ENCODE peak calls at places on chromosomes 7 and 10, in seven cellular contexts. F, L, K, X, R, A and I are unnamed samples.

GRCh38 chr10:114987995-114988394 is 50.0 kb downstream of the TRUB1 start:
- DNase-seq in R (no peak), F (no peak), A (no peak), K (no peak), X (no peak), L (no peak), I (no peak)

GRCh38 chr10:18737236-18737635 is 78.0 kb downstream of the ARL5B start:
- DNase-seq in A (no peak), L (no peak), K (no peak), X (no peak), F (no peak), R (no peak), I (no peak)

GRCh38 chr10:6699336-6699735 is 119.3 kb upstream of the PRKCQ start:
- DNase-seq in A (no peak), K (no peak), R (no peak), X (no peak), L (no peak), F (no peak), I (no peak)

GRCh38 chr7:128100225-128100948 is 69.2 kb upstream of the LRRC4 start:
- DNase-seq in R (no peak), X (no peak), L (no peak), A (no peak), F (no peak), K (no peak), I (no peak)

GRCh38 chr7:35366167-35367155 is 112.6 kb upstream of the TBX20 start:
- DNase-seq in F (no peak), R (no peak), K (no peak), L (peak; percentile 45), A (no peak), X (no peak), I (no peak)

GRCh38 chr7:66974986-66975590 is 20.3 kb downstream of the SBDS start:
- DNase-seq in X (no peak), A (no peak), F (no peak), K (no peak), L (no peak), R (peak; percentile 39), I (no peak)

GRCh38 chr10:32379314-32379949 is 32.5 kb upstream of the EPC1 start:
- DNase-seq in L (peak; percentile 51), R (no peak), A (no peak), X (no peak), K (no peak), F (peak; percentile 73), I (no peak)

GRCh38 chr7:34133983-34134782 is 228.8 kb downstream of the BMPER start:
- DNase-seq in A (no peak), R (peak; percentile 74), K (no peak), F (peak; percentile 10), X (peak; percentile 55), L (peak; percentile 86), I (no peak)

GRCh38 chr10:23155166-23155565 is 36.9 kb upstream of the PTF1A start:
- DNase-seq in F (no peak), R (no peak), A (no peak), L (no peak), K (no peak), X (no peak), I (no peak)

GRCh38 chr7:116715087-116715486 is 43.1 kb downstream of the MET start:
- DNase-seq in L (no peak), K (no peak), A (no peak), R (no peak), X (no peak), F (no peak), I (no peak)

GRCh38 chr7:3025616-3026015 is 18.1 kb downstream of the CARD11 start:
- DNase-seq in F (no peak), L (no peak), A (no peak), R (no peak), X (no peak), K (no peak), I (no peak)

GRCh38 chr7:101590663-101591435 is 38.2 kb downstream of the MYL10 start:
- DNase-seq in X (no peak), A (no peak), R (no peak), K (no peak), F (no peak), L (no peak), I (no peak)

GRCh38 chr7:73703985-73704639 is 15.4 kb downstream of the STX1A start:
- DNase-seq in K (no peak), A (peak; percentile 32), R (peak; percentile 87), X (peak; percentile 35), F (peak; percentile 19), L (peak; percentile 95), I (no peak)

GRCh38 chr7:98286093-98286525 is 4.6 kb downstream of the BRI3 start:
- DNase-seq in L (no peak), A (no peak), R (peak; percentile 84), X (peak; percentile 83), K (peak; percentile 94), F (no peak), I (no peak)

GRCh38 chr10:103763374-103764202 is 91.8 kb downstream of the SH3PXD2A start:
- DNase-seq in A (no peak), K (no peak), L (no peak), F (peak; percentile 85), X (no peak), R (no peak), I (no peak)

GRCh38 chr10:96377816-96378294 is 19.1 kb upstream of the OPALIN start:
- DNase-seq in X (no peak), A (no peak), L (peak; percentile 33), F (peak; percentile 16), R (peak; percentile 97), K (no peak), I (no peak)

GRCh38 chr10:60234531-60234930 is 155.1 kb downstream of the ANK3 start:
- DNase-seq in F (no peak), K (no peak), X (no peak), A (no peak), R (no peak), L (no peak), I (no peak)

GRCh38 chr10:70906953-70907618 is 18.7 kb upstream of the PCBD1 start:
- DNase-seq in K (no peak), A (no peak), X (no peak), R (peak; percentile 39), L (no peak), F (no peak), I (no peak)

GRCh38 chr7:33215992-33216391 is 86.6 kb downstream of the BBS9 start:
- DNase-seq in K (no peak), A (no peak), F (no peak), R (no peak), X (no peak), L (no peak), I (no peak)

GRCh38 chr7:44633254-44634186 is 27.1 kb downstream of the OGDH start:
- DNase-seq in F (peak; percentile 76), A (peak; percentile 37), L (no peak), K (no peak), X (peak; percentile 71), R (peak; percentile 88), I (no peak)

GRCh38 chr10:130555411-130555750 is 419.2 kb downstream of the GLRX3 start:
- DNase-seq in F (no peak), A (no peak), X (no peak), L (no peak), K (no peak), R (no peak), I (no peak)

GRCh38 chr10:130557181-130557580 is 421.0 kb downstream of the GLRX3 start:
- DNase-seq in K (no peak), A (no peak), F (no peak), L (no peak), R (no peak), X (no peak), I (no peak)

GRCh38 chr10:130553846-130554245 is 417.7 kb downstream of the GLRX3 start:
- DNase-seq in X (no peak), K (no peak), F (no peak), A (no peak), L (no peak), R (no peak), I (no peak)

GRCh38 chr10:130551676-130552075 is 415.5 kb downstream of the GLRX3 start:
- DNase-seq in A (no peak), F (no peak), R (no peak), X (no peak), L (no peak), K (peak; percentile 71), I (no peak)

DNA sequence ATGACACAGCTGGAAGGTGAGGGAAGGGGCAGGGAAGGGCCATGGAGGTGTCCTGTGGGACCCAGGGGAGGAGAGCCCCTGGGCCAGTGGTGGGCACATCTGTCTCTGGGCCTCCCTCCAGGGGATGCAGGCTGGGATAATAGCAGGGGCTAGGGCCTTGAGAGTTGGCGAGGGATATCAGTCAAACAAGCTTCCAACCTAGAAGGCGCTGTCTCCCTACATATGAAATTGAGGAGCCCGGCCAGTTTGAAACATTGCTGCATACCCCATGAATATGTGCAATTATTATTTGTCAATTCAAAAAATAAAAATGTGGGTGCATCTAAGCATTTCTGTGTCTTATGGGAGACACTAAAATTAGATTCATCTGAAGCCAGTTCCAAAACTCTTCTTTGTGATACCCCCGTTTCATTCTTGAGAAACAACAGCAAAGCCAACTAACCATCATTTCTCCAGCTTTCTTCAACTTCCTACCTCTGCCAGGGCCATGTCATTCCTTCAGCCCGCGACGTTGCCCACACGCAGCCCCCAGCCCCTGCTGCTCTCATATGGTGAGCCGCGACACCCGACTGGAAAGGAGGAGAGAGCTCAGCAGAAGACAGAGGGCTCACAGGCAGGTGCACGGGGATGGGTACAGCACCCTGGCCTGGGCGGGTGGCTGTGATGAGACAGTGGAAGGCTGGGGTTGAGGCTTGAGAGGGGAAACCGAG is 418.7 kb downstream of the GLRX3 start:
- DNase-seq in A (no peak), F (no peak), K (peak; percentile 65), L (no peak), X (no peak), R (no peak), I (no peak)
- H3K27ac ChIP-seq in A (no peak overlapping the region), F (no peak overlapping the region), K (no peak overlapping the region), L (no peak overlapping the region), X (no peak overlapping the region), R (no peak overlapping the region), I (no peak overlapping the region)

GRCh38 chr7:139709460-139709859 is 68.3 kb downstream of the HIPK2 start:
- DNase-seq in F (no peak), K (no peak), L (no peak), R (no peak), A (no peak), X (no peak), I (no peak)
- H3K27ac ChIP-seq in F (no peak overlapping the region), K (no peak overlapping the region), L (no peak overlapping the region), R (no peak overlapping the region), A (no peak overlapping the region), X (no peak overlapping the region), I (no peak overlapping the region)

DNA sequence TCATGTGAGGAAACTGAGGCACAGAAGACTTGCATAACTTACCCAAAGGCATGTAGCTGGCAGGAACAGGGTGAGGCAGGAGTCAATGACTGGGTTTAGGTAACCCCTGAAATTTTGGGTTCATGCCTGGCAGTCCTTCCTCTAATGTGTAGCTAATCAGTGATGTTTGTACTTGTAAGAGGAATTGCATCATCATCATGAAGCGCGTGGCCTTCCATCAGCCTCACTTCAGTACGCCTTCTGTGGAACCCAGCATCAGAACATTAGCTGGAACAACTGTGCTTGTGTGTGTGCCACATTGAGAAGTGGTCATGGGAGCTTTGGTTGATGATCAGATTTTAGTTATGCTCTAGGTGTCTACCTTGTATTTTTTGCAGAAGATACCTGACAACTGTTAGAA is 18.2 kb upstream of the STMP1 start:
- DNase-seq in K (no peak), L (no peak), F (no peak), A (no peak), X (no peak), R (no peak), I (no peak)
- H3K27ac ChIP-seq in K (no peak overlapping the region), L (peak overlapping the region; percentile 25), F (no peak overlapping the region), A (no peak overlapping the region), X (no peak overlapping the region), R (no peak overlapping the region), I (no peak overlapping the region)

GRCh38 chr10:34544400-34544799 is 270.7 kb downstream of the PARD3 start:
- DNase-seq in F (no peak), R (no peak), A (no peak), L (no peak), X (no peak), K (no peak), I (no peak)
- H3K27ac ChIP-seq in F (no peak overlapping the region), R (no peak overlapping the region), A (no peak overlapping the region), L (no peak overlapping the region), X (no peak overlapping the region), K (no peak overlapping the region), I (no peak overlapping the region)